ENCODE peak calls at places on chromosomes 7 and 10, in ten cellular contexts. One of them, this sample, is unnamed. For H3K4me1, the result is how much of the 10 kb centered on the place peaks cover.

GRCh38 chr7:32536585-32536984 is 41.3 kb downstream of the AVL9 start:
- DNase-seq in spleen: no peak
- DNase-seq in ovary: no peak
- DNase-seq in transverse colon: no peak
- DNase-seq in heart right ventricle: no peak
- DNase-seq in left ventricle myocardium inferior: no peak
- DNase-seq in uterus: no peak
- DNase-seq in HCT116: peak
- DNase-seq in breast epithelium: no peak
- DNase-seq in endodermal cell: no peak
- DNase-seq in this sample: no peak

GRCh38 chr10:128263891-128264688 is 137.9 kb upstream of the MKI67 start:
- DNase-seq in spleen: no peak
- DNase-seq in ovary: no peak
- DNase-seq in transverse colon: peak
- DNase-seq in heart right ventricle: peak
- DNase-seq in left ventricle myocardium inferior: peak
- DNase-seq in uterus: peak
- DNase-seq in HCT116: peak
- DNase-seq in breast epithelium: peak
- DNase-seq in endodermal cell: peak
- DNase-seq in this sample: peak

GRCh38 chr10:12807096-12807755 is 194.3 kb downstream of the CCDC3 start:
- DNase-seq in spleen: no peak
- DNase-seq in ovary: no peak
- DNase-seq in transverse colon: no peak
- DNase-seq in heart right ventricle: no peak
- DNase-seq in left ventricle myocardium inferior: no peak
- DNase-seq in uterus: no peak
- DNase-seq in HCT116: no peak
- DNase-seq in breast epithelium: no peak
- DNase-seq in endodermal cell: no peak
- DNase-seq in this sample: no peak

GRCh38 chr7:21107101-21107500 is 320.4 kb upstream of the SP8 start:
- DNase-seq in spleen: no peak
- DNase-seq in ovary: no peak
- DNase-seq in transverse colon: no peak
- DNase-seq in heart right ventricle: no peak
- DNase-seq in left ventricle myocardium inferior: no peak
- DNase-seq in uterus: no peak
- DNase-seq in HCT116: no peak
- DNase-seq in breast epithelium: no peak
- DNase-seq in endodermal cell: no peak
- DNase-seq in this sample: no peak

GRCh38 chr10:24912214-24912613 is 40.2 kb downstream of the PRTFDC1 start:
- DNase-seq in spleen: no peak
- DNase-seq in ovary: no peak
- DNase-seq in transverse colon: no peak
- DNase-seq in heart right ventricle: no peak
- DNase-seq in left ventricle myocardium inferior: no peak
- DNase-seq in uterus: no peak
- DNase-seq in HCT116: no peak
- DNase-seq in breast epithelium: no peak
- DNase-seq in endodermal cell: no peak
- DNase-seq in this sample: no peak

GRCh38 chr7:73436031-73436929 is 2.7 kb downstream of the FZD9 start:
- DNase-seq in spleen: no peak
- DNase-seq in ovary: no peak
- DNase-seq in transverse colon: no peak
- DNase-seq in heart right ventricle: no peak
- DNase-seq in left ventricle myocardium inferior: no peak
- DNase-seq in uterus: no peak
- DNase-seq in HCT116: no peak
- DNase-seq in breast epithelium: no peak
- DNase-seq in endodermal cell: peak
- DNase-seq in this sample: no peak

GRCh38 chr10:79628988-79629954 is 18.5 kb downstream of the SFTPA1 start:
- DNase-seq in spleen: no peak
- DNase-seq in ovary: no peak
- DNase-seq in transverse colon: no peak
- DNase-seq in heart right ventricle: no peak
- DNase-seq in left ventricle myocardium inferior: no peak
- DNase-seq in uterus: no peak
- DNase-seq in HCT116: no peak
- DNase-seq in breast epithelium: no peak
- DNase-seq in endodermal cell: no peak
- DNase-seq in this sample: no peak

GRCh38 chr7:17485368-17485767 is 186.9 kb downstream of the AHR start:
- DNase-seq in spleen: no peak
- DNase-seq in ovary: no peak
- DNase-seq in transverse colon: no peak
- DNase-seq in heart right ventricle: no peak
- DNase-seq in left ventricle myocardium inferior: no peak
- DNase-seq in uterus: no peak
- DNase-seq in HCT116: no peak
- DNase-seq in breast epithelium: no peak
- DNase-seq in endodermal cell: no peak
- DNase-seq in this sample: no peak

GRCh38 chr10:89645742-89646172 is 715 bp upstream of the PANK1 start:
- DNase-seq in spleen: no peak
- DNase-seq in ovary: no peak
- DNase-seq in transverse colon: peak
- DNase-seq in heart right ventricle: no peak
- DNase-seq in left ventricle myocardium inferior: no peak
- DNase-seq in uterus: no peak
- DNase-seq in HCT116: no peak
- DNase-seq in breast epithelium: no peak
- DNase-seq in endodermal cell: peak
- DNase-seq in this sample: peak

GRCh38 chr10:89644691-89644966 is 413 bp downstream of the PANK1 start:
- DNase-seq in spleen: peak
- DNase-seq in ovary: no peak
- DNase-seq in transverse colon: no peak
- DNase-seq in heart right ventricle: no peak
- DNase-seq in left ventricle myocardium inferior: no peak
- DNase-seq in uterus: no peak
- DNase-seq in HCT116: no peak
- DNase-seq in breast epithelium: no peak
- DNase-seq in endodermal cell: no peak
- DNase-seq in this sample: peak

GRCh38 chr10:89643431-89643811 is 1.6 kb downstream of the PANK1 start:
- DNase-seq in spleen: no peak
- DNase-seq in ovary: no peak
- DNase-seq in transverse colon: no peak
- DNase-seq in heart right ventricle: no peak
- DNase-seq in left ventricle myocardium inferior: no peak
- DNase-seq in uterus: no peak
- DNase-seq in HCT116: no peak
- DNase-seq in breast epithelium: no peak
- DNase-seq in endodermal cell: no peak
- DNase-seq in this sample: no peak

GRCh38 chr10:89644967-89645741 is at the start of gene PANK1:
- DNase-seq in spleen: peak
- DNase-seq in ovary: peak
- DNase-seq in transverse colon: peak
- DNase-seq in heart right ventricle: peak
- DNase-seq in left ventricle myocardium inferior: peak
- DNase-seq in uterus: peak
- DNase-seq in HCT116: peak
- DNase-seq in breast epithelium: peak
- DNase-seq in endodermal cell: peak
- DNase-seq in this sample: peak

DNA sequence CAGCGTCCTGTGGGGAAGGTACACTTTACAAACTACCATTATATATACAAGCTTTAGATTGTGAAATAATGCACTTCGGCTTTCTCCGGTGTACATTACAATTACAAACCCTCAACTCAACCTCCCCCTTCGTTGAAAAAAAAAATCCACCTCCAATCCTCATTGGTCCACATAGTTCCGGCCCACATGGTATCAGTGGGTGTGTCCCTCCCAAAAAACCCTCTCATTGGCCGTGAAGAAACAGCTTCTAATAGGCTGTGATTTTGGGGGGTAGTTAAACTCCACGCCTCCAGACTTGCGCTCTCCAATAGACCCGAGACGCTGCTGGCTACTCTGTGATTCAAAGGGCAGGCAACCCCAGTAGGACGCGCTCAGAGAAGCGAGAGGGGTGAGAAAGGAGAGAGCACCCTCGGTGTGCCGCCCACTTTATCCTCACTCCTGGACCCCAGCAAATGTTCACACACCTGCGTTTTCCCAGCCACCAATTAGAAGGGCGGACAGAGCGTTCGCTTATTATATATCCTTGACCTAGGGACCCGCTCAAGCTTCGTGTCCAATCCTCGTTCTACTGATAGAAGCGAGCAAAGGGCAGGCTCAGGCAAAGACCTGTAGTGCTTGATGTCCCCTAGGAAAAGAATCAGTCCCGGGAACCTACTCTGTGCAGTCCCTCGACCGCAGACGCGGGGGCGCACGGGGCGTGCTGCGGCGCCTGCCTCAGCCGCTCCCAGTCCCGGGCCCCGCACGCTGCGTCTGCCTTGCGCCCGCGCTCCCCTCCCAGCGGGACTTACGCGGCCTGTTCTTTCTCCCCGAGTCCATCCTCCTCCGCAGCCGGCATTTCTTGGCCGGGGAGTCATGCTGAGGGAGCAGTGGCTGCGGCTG is 991 bp downstream of the PANK1 start:
- DNase-seq in spleen: peak
- DNase-seq in ovary: peak
- DNase-seq in transverse colon: peak
- DNase-seq in heart right ventricle: peak
- DNase-seq in left ventricle myocardium inferior: peak
- DNase-seq in uterus: peak
- DNase-seq in HCT116: peak
- DNase-seq in breast epithelium: no peak
- DNase-seq in endodermal cell: peak
- DNase-seq in this sample: peak
- TF ChIP-seq CTCF in spleen: no peak
- TF ChIP-seq CTCF in ovary: no peak
- TF ChIP-seq CTCF in transverse colon: peak
- TF ChIP-seq CTCF in heart right ventricle: no peak
- TF ChIP-seq CTCF in left ventricle myocardium inferior: no peak
- TF ChIP-seq CTCF in uterus: no peak
- TF ChIP-seq CTCF in HCT116: no peak
- TF ChIP-seq CTCF in breast epithelium: no peak
- TF ChIP-seq CTCF in endodermal cell: peak
- TF ChIP-seq CTCF in this sample: no peak

DNA sequence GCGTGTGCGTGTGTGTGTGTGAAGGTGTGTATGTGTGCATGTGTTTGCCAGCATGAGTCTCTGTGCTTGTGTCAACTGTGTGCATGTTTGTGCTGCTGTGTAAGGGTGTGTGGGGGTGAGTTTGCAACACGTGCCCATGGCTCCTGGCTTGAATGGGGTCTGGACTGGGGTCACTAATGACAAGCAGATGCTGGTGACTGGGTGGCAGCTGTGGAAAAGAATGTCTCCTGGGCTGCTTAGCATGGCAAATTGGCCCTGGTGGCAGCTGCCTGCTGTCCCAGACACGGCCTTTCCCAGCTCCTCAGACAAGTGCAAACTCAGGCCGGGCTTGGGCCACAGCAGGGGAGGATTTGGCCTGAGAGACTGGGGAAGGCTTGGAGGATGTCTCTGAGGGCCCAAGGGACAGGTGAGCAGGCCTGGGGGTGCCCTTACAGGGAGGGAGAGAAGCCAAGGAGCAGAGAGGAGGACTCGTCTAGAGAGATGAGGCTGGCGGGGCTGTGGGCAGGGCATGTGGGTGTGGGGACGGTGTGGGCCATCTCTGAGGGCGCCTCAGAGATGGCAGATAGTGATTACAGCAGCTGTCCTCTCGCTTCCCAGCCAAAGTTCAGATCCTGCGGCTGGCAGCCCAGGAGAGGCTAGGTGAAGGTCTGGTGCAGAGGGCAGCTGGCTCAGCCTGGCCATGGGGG is 1.5 kb downstream of the AQP1 start:
- DNase-seq in spleen: no peak
- DNase-seq in ovary: no peak
- DNase-seq in transverse colon: no peak
- DNase-seq in heart right ventricle: peak
- DNase-seq in left ventricle myocardium inferior: no peak
- DNase-seq in uterus: no peak
- DNase-seq in HCT116: no peak
- DNase-seq in breast epithelium: no peak
- DNase-seq in endodermal cell: peak
- DNase-seq in this sample: no peak
- H3K4me1 ChIP-seq in spleen: under half
- H3K4me1 ChIP-seq in ovary: under half
- H3K4me1 ChIP-seq in transverse colon: under half
- H3K4me1 ChIP-seq in heart right ventricle: half or more
- H3K4me1 ChIP-seq in left ventricle myocardium inferior: half or more
- H3K4me1 ChIP-seq in uterus: under half
- H3K4me1 ChIP-seq in HCT116: under half
- H3K4me1 ChIP-seq in breast epithelium: under half
- H3K4me1 ChIP-seq in endodermal cell: under half
- H3K4me1 ChIP-seq in this sample: under half

GRCh38 chr7:158273138-158273651 is 314.4 kb downstream of the PTPRN2 start:
- DNase-seq in spleen: peak
- DNase-seq in ovary: no peak
- DNase-seq in transverse colon: no peak
- DNase-seq in heart right ventricle: no peak
- DNase-seq in left ventricle myocardium inferior: no peak
- DNase-seq in uterus: no peak
- DNase-seq in HCT116: no peak
- DNase-seq in breast epithelium: peak
- DNase-seq in endodermal cell: no peak
- DNase-seq in this sample: no peak

GRCh38 chr7:158272509-158273137 is 315.0 kb downstream of the PTPRN2 start:
- DNase-seq in spleen: peak
- DNase-seq in ovary: no peak
- DNase-seq in transverse colon: no peak
- DNase-seq in heart right ventricle: no peak
- DNase-seq in left ventricle myocardium inferior: no peak
- DNase-seq in uterus: no peak
- DNase-seq in HCT116: no peak
- DNase-seq in breast epithelium: peak
- DNase-seq in endodermal cell: no peak
- DNase-seq in this sample: no peak

GRCh38 chr7:158275711-158276413 is 311.8 kb downstream of the PTPRN2 start:
- DNase-seq in spleen: peak
- DNase-seq in ovary: no peak
- DNase-seq in transverse colon: no peak
- DNase-seq in heart right ventricle: no peak
- DNase-seq in left ventricle myocardium inferior: no peak
- DNase-seq in uterus: no peak
- DNase-seq in HCT116: no peak
- DNase-seq in breast epithelium: peak
- DNase-seq in endodermal cell: no peak
- DNase-seq in this sample: no peak

GRCh38 chr7:158274996-158275395 is 312.6 kb downstream of the PTPRN2 start:
- DNase-seq in spleen: peak
- DNase-seq in ovary: no peak
- DNase-seq in transverse colon: no peak
- DNase-seq in heart right ventricle: no peak
- DNase-seq in left ventricle myocardium inferior: no peak
- DNase-seq in uterus: no peak
- DNase-seq in HCT116: no peak
- DNase-seq in breast epithelium: peak
- DNase-seq in endodermal cell: no peak
- DNase-seq in this sample: no peak

DNA sequence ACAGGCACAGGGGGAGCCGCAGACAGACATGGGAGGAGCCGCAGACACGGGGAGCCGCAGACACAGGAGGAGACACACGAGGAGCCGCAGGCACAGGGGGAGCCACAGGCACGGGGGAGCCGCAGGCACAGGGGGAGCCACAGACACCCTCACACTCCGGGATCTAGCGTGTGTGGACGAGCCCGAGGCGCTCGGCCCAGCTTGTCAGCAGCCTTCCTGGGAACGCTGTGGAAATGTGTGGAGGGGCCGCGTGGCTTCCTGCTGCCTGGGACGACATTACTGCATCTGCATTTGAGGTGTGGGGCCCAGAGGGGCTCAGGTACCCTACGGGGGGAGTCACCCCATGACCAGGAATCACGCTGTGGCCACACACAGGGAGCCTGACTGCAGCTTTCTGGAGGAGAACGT is 313.2 kb downstream of the PTPRN2 start:
- DNase-seq in spleen: peak
- DNase-seq in ovary: no peak
- DNase-seq in transverse colon: no peak
- DNase-seq in heart right ventricle: no peak
- DNase-seq in left ventricle myocardium inferior: no peak
- DNase-seq in uterus: no peak
- DNase-seq in HCT116: no peak
- DNase-seq in breast epithelium: peak
- DNase-seq in endodermal cell: no peak
- DNase-seq in this sample: no peak
- H3K27ac ChIP-seq in spleen: no peak
- H3K27ac ChIP-seq in ovary: no peak
- H3K27ac ChIP-seq in transverse colon: no peak
- H3K27ac ChIP-seq in heart right ventricle: no peak
- H3K27ac ChIP-seq in left ventricle myocardium inferior: no peak
- H3K27ac ChIP-seq in uterus: no peak
- H3K27ac ChIP-seq in HCT116: no peak
- H3K27ac ChIP-seq in breast epithelium: no peak
- H3K27ac ChIP-seq in endodermal cell: no peak
- H3K27ac ChIP-seq in this sample: no peak

GRCh38 chr10:95353123-95353522 is 62.3 kb upstream of the PDLIM1 start:
- DNase-seq in spleen: no peak
- DNase-seq in ovary: no peak
- DNase-seq in transverse colon: no peak
- DNase-seq in heart right ventricle: no peak
- DNase-seq in left ventricle myocardium inferior: no peak
- DNase-seq in uterus: no peak
- DNase-seq in HCT116: no peak
- DNase-seq in breast epithelium: no peak
- DNase-seq in endodermal cell: no peak
- DNase-seq in this sample: no peak

GRCh38 chr10:95356190-95356955 is 65.6 kb upstream of the PDLIM1 start:
- DNase-seq in spleen: peak
- DNase-seq in ovary: no peak
- DNase-seq in transverse colon: no peak
- DNase-seq in heart right ventricle: no peak
- DNase-seq in left ventricle myocardium inferior: no peak
- DNase-seq in uterus: no peak
- DNase-seq in HCT116: no peak
- DNase-seq in breast epithelium: no peak
- DNase-seq in endodermal cell: no peak
- DNase-seq in this sample: no peak

GRCh38 chr10:95352684-95353083 is 61.9 kb upstream of the PDLIM1 start:
- DNase-seq in spleen: no peak
- DNase-seq in ovary: no peak
- DNase-seq in transverse colon: no peak
- DNase-seq in heart right ventricle: no peak
- DNase-seq in left ventricle myocardium inferior: no peak
- DNase-seq in uterus: no peak
- DNase-seq in HCT116: no peak
- DNase-seq in breast epithelium: no peak
- DNase-seq in endodermal cell: no peak
- DNase-seq in this sample: no peak

GRCh38 chr10:95355241-95355779 is 64.5 kb upstream of the PDLIM1 start:
- DNase-seq in spleen: no peak
- DNase-seq in ovary: no peak
- DNase-seq in transverse colon: no peak
- DNase-seq in heart right ventricle: no peak
- DNase-seq in left ventricle myocardium inferior: no peak
- DNase-seq in uterus: no peak
- DNase-seq in HCT116: no peak
- DNase-seq in breast epithelium: no peak
- DNase-seq in endodermal cell: no peak
- DNase-seq in this sample: no peak

DNA sequence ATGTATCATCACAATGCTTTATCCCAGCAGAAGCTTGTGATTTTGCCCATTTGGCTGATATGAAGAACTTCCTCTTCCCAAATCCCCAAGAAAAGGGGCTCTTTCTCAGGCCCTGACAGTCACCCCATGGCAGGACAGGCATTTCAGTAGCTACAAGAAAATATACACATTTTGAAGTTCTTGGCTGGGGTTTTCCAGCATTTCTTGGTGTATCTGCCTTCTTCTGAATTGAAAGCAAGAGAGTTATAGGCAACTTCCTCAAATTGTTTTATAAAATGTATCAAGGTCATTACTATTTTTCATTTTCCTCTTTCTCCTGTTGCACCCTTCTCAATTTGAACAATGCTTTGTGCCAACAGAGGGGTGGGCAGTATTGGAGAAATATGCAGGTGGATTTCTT is 63.3 kb upstream of the PDLIM1 start:
- DNase-seq in spleen: no peak
- DNase-seq in ovary: no peak
- DNase-seq in transverse colon: no peak
- DNase-seq in heart right ventricle: no peak
- DNase-seq in left ventricle myocardium inferior: no peak
- DNase-seq in uterus: no peak
- DNase-seq in HCT116: no peak
- DNase-seq in breast epithelium: no peak
- DNase-seq in endodermal cell: no peak
- DNase-seq in this sample: no peak
- TF ChIP-seq CTCF in spleen: no peak
- TF ChIP-seq CTCF in ovary: no peak
- TF ChIP-seq CTCF in transverse colon: no peak
- TF ChIP-seq CTCF in heart right ventricle: no peak
- TF ChIP-seq CTCF in left ventricle myocardium inferior: no peak
- TF ChIP-seq CTCF in uterus: no peak
- TF ChIP-seq CTCF in HCT116: no peak
- TF ChIP-seq CTCF in breast epithelium: no peak
- TF ChIP-seq CTCF in endodermal cell: no peak
- TF ChIP-seq CTCF in this sample: no peak

This sample was measured in testis.